ENCODE peak calls at places on chromosomes 4 and X, in seven cellular contexts. B, K, V, O, Q, C and A are unnamed samples.

GRCh38 chr4:80876810-80877209 is 153.7 kb upstream of the BMP3 start:
- DNase-seq in B (no peak), K (peak; percentile 4), V (no peak), O (peak; percentile 67), Q (no peak), C (no peak), A (no peak)

GRCh38 chr4:5034206-5034605 is 14.9 kb upstream of the CYTL1 start:
- DNase-seq in B (no peak), K (no peak), V (peak; percentile 37), O (no peak), Q (no peak), C (no peak), A (no peak)

GRCh38 chr4:41613362-41613761 is 75.4 kb downstream of the LIMCH1 start:
- DNase-seq in B (no peak), K (peak; percentile 57), V (no peak), O (no peak), Q (no peak), C (no peak), A (no peak)

GRCh38 chr4:24091632-24092240 is 201.9 kb upstream of the PPARGC1A start:
- DNase-seq in B (no peak), K (peak; percentile 56), V (peak; percentile 62), O (no peak), Q (no peak), C (no peak), A (peak; percentile 12)

GRCh38 chr4:163846008-163846407 is 351.5 kb downstream of the TMA16 start:
- DNase-seq in B (no peak), K (no peak), V (no peak), O (no peak), Q (no peak), C (no peak), A (no peak)

GRCh38 chrX:7266261-7266660 is 118.3 kb upstream of the PUDP start:
- DNase-seq in B (no peak), K (peak; percentile 69), V (peak; percentile 34), O (no peak), Q (no peak), C (no peak), A (no peak)

GRCh38 chrX:49876750-49877149 is 2.5 kb upstream of the USP27X start:
- DNase-seq in B (no peak), K (peak; percentile 46), V (peak; percentile 23), O (peak; percentile 48), Q (no peak), C (no peak), A (peak; percentile 47)

GRCh38 chr4:102247041-102247440 is 98.2 kb downstream of the SLC39A8 start:
- DNase-seq in B (no peak), K (peak; percentile 6), V (no peak), O (no peak), Q (no peak), C (no peak), A (peak; percentile 66)

GRCh38 chrX:72255445-72255844 is 16.6 kb upstream of the ERCC6L start:
- DNase-seq in B (no peak), K (no peak), V (no peak), O (no peak), Q (no peak), C (no peak), A (no peak)

GRCh38 chrX:106927023-106927422 is 6.8 kb downstream of the CLDN2 start:
- DNase-seq in B (no peak), K (no peak), V (no peak), O (no peak), Q (no peak), C (no peak), A (no peak)

GRCh38 chrX:55839480-55839879 is 121.9 kb downstream of the RRAGB start:
- DNase-seq in B (no peak), K (no peak), V (no peak), O (no peak), Q (no peak), C (no peak), A (no peak)

GRCh38 chr4:73895201-73896177 is 26.3 kb downstream of the CXCL1 start:
- DNase-seq in B (no peak), K (no peak), V (peak; percentile 42), O (no peak), Q (no peak), C (no peak), A (peak; percentile 67)

GRCh38 chrX:123167621-123168020 is 16.5 kb upstream of the GRIA3 start:
- DNase-seq in B (no peak), K (peak; percentile 20), V (no peak), O (no peak), Q (no peak), C (no peak), A (no peak)

GRCh38 chr4:89489338-89489771 is 181.8 kb upstream of the GPRIN3 start:
- DNase-seq in B (no peak), K (no peak), V (no peak), O (no peak), Q (no peak), C (no peak), A (peak; percentile 22)

GRCh38 chr4:176271749-176272148 is 2.7 kb upstream of the ASB5 start:
- DNase-seq in B (no peak), K (peak; percentile 85), V (peak; percentile 70), O (no peak), Q (no peak), C (no peak), A (peak; percentile 33)

DNA sequence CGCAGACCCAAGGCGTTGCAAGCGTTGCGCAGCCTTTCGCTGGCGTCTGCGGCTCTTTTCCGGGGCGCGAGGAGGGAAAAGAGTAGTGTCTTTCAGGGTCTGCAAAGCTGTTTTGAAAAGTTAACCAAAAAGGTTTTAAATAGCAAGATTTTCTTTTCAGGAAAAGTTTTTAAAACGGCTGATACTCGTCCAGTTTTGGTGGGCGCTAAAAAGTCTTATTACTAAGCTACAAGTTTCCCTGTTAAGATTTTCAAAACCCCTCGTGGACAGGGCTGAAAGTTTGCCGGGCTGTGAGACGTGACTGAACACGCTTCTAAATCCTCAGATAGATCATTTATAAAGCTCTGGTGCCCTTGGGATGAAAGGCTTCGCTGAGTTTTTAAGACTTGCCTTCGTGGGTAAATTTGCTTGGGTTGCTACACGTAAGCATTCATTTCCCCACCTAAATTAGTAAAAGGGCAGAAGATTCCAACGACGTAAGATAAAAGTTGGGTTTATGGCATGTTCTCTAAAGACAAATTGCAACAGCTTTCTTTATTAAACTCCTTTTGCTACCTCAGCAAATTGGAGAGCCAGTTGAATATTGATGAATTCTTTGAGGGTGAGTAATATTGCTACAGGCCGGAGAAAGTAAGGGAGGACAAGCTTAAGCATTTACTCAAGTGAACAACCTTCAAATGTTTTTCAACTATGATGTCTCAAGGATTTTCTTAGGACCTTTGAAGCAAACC is 91.6 kb downstream of the HPRT1 start:
- DNase-seq in B (no peak), K (peak; percentile 70), V (peak; percentile 65), O (no peak), Q (no peak), C (no peak), A (peak; percentile 73)
- H3K4me3 ChIP-seq in B (no peak overlapping the region), K (peak overlapping the region; percentile 57), V (peak overlapping the region; percentile 0), O (no peak overlapping the region), Q (peak overlapping the region; percentile 55), C (no peak overlapping the region), A (peak overlapping the region; percentile 78)

GRCh38 chr4:8270912-8271815 is 1.6 kb downstream of the HTRA3 start:
- DNase-seq in B (no peak), K (no peak), V (no peak), O (no peak), Q (no peak), C (no peak), A (peak; percentile 38)

GRCh38 chr4:8274066-8274652 is 4.6 kb downstream of the HTRA3 start:
- DNase-seq in B (no peak), K (no peak), V (no peak), O (no peak), Q (no peak), C (no peak), A (no peak)

GRCh38 chr4:8273450-8273849 is 3.9 kb downstream of the HTRA3 start:
- DNase-seq in B (no peak), K (no peak), V (no peak), O (no peak), Q (no peak), C (no peak), A (no peak)

GRCh38 chr4:8271821-8272220 is 2.3 kb downstream of the HTRA3 start:
- DNase-seq in B (no peak), K (no peak), V (no peak), O (no peak), Q (no peak), C (no peak), A (no peak)

DNA sequence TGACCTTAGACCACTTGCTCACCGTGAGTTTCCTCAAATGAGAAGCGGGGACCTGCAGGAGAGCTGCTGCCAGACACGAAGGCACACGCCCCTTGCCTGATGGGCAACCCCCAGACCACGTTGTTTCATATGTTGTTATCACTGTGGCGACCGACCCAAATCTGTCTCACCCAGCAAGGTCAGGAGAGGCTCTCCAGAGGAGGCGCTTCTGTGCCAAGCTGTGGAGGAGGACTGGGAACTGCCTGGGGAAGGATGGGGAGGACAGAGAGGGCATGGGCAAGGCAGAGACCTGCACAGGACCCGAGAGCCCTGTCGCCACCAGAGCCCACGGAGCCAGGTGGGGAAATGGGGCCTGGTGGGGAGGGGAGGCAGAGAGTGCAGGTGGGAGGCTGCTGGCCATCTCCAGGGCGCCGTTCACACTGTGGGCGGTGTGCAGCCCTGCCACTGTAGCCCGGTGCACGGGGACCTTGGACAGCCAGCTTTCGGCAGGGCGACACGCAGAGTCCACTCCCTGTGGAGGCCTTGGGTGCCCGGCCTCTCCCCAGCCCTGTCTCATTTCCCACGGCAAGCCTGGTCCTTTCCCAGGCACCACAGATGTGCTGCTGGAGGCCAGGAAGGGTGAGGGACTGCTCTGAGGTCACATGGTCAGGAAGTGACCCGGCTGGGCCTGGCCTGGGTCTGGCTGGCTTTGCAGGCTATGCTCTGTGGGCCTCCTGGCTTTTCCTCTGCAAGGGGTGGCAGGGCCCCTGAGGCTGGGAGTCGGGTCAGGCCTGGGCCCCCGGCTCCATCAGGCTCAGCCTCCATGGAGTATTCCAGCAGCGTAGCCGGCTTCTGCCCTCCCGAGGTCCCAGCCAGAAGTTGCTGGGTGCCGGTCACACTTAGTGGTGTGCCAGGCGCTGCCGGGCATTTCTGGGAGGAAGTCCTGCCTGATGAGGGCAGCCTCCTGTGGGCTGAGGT is 3.2 kb downstream of the HTRA3 start:
- DNase-seq in B (no peak), K (peak; percentile 52), V (peak; percentile 9), O (no peak), Q (peak; percentile 56), C (no peak), A (peak; percentile 39)
- TF ChIP-seq CTCF in B (no peak), K (no peak), V (no peak), O (no peak), Q (no peak), C (no peak), A (no peak)

DNA sequence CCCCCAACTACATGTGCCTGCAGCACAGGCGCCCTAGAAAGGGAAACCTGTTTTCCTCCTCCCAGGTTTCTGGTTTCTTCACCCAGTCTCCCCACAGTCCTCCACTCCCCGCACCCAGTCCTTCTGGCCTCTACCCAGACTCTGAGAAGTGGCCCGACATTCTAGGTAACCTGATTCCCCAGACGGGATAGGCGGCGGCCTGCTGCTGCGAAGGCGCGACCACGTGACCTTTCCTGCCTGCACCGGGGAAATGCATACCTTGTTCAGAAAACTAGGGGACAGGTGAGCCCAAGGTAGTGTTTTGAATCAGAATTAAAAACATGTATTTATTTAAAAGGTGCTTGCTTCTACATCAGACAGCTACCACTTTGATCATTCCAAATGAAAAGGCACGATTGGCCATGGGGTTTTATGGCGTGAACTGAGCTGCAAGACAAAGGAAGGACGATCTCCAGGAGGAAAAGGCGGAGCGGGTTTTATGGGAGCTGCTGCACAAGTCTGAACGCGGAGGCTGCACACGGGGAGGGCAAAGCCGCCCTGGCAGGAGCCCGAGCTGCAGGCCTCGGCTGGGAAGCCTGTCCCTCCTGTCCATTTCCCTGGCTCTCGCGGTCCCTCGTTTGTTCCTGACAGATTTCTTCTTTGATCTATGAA is 150.7 kb downstream of the SPRY1 start:
- DNase-seq in B (peak; percentile 58), K (no peak), V (no peak), O (no peak), Q (no peak), C (no peak), A (no peak)
- H3K4me3 ChIP-seq in B (no peak overlapping the region), K (no peak overlapping the region), V (no peak overlapping the region), O (no peak overlapping the region), Q (no peak overlapping the region), C (no peak overlapping the region), A (no peak overlapping the region)

GRCh38 chrX:65451663-65452062 is 82.9 kb downstream of the LAS1L start:
- DNase-seq in B (no peak), K (peak; percentile 10), V (peak; percentile 33), O (peak; percentile 64), Q (no peak), C (no peak), A (peak; percentile 51)
- TF ChIP-seq CTCF in B (no peak), K (peak; percentile 21), V (peak; percentile 43), O (peak; percentile 80), Q (peak; percentile 61), C (no peak), A (peak; percentile 55)